ENCODE peak calls at places on chromosomes 5 and 9, in seven cellular contexts. U is trophoblast cell, C is IMR-90, O is mesendoderm, F is neuronal stem cell, W is H9, Y is mesenchymal stem cell. B is an unnamed sample.

GRCh38 chr5:56011835-56012234 is 17.1 kb upstream of the IL6ST start:
- DNase-seq in U (peak; percentile 94), C (peak; percentile 97), O (no peak), F (no peak), W (no peak), Y (peak; percentile 89), B (no peak)

GRCh38 chr9:36980148-36980974 is 53.7 kb downstream of the PAX5 start:
- DNase-seq in U (peak; percentile 23), C (no peak), O (peak; percentile 79), F (no peak), W (peak; percentile 77), Y (no peak), B (peak; percentile 53)

GRCh38 chr5:176776141-176776865 is 34.1 kb upstream of the UNC5A start:
- DNase-seq in U (no peak), C (no peak), O (no peak), F (no peak), W (peak; percentile 6), Y (no peak), B (peak; percentile 39)

GRCh38 chr9:27470291-27470805 is 53.7 kb upstream of the IFNK start:
- DNase-seq in U (no peak), C (no peak), O (no peak), F (no peak), W (no peak), Y (no peak), B (no peak)

GRCh38 chr5:171842006-171842776 is 56.6 kb downstream of the SMIM23 start:
- DNase-seq in U (peak; percentile 91), C (no peak), O (no peak), F (no peak), W (no peak), Y (no peak), B (no peak)

GRCh38 chr9:82920154-82920553 is 142.8 kb downstream of the RASEF start:
- DNase-seq in U (no peak), C (no peak), O (no peak), F (no peak), W (no peak), Y (no peak), B (no peak)

GRCh38 chr9:128703616-128704355 is 1.5 kb downstream of the PKN3 start:
- DNase-seq in U (no peak), C (no peak), O (no peak), F (no peak), W (peak; percentile 28), Y (no peak), B (no peak)

GRCh38 chr5:130985776-130986175 is 179.3 kb downstream of the HINT1 start:
- DNase-seq in U (no peak), C (no peak), O (no peak), F (no peak), W (no peak), Y (no peak), B (no peak)

GRCh38 chr5:66871651-66872050 is 275.5 kb downstream of the MAST4 start:
- DNase-seq in U (peak; percentile 78), C (no peak), O (no peak), F (no peak), W (no peak), Y (no peak), B (no peak)

GRCh38 chr5:157600252-157600651 is 24.7 kb upstream of the ADAM19 start:
- DNase-seq in U (no peak), C (no peak), O (no peak), F (no peak), W (no peak), Y (no peak), B (no peak)

GRCh38 chr5:78569441-78569840 is 79.1 kb downstream of the LHFPL2 start:
- DNase-seq in U (no peak), C (peak; percentile 87), O (no peak), F (peak; percentile 9), W (no peak), Y (peak; percentile 54), B (no peak)

GRCh38 chr5:141870871-141871270 is 7.3 kb downstream of the PCDH1 start:
- DNase-seq in U (no peak), C (no peak), O (no peak), F (no peak), W (no peak), Y (no peak), B (no peak)

GRCh38 chr5:74074111-74074510 is 448.1 kb downstream of the ARHGEF28 start:
- DNase-seq in U (no peak), C (no peak), O (peak; percentile 74), F (no peak), W (no peak), Y (no peak), B (no peak)

GRCh38 chr5:67353500-67353931 is 156.9 kb upstream of the CD180 start:
- DNase-seq in U (no peak), C (no peak), O (no peak), F (no peak), W (no peak), Y (peak; percentile 72), B (no peak)

DNA sequence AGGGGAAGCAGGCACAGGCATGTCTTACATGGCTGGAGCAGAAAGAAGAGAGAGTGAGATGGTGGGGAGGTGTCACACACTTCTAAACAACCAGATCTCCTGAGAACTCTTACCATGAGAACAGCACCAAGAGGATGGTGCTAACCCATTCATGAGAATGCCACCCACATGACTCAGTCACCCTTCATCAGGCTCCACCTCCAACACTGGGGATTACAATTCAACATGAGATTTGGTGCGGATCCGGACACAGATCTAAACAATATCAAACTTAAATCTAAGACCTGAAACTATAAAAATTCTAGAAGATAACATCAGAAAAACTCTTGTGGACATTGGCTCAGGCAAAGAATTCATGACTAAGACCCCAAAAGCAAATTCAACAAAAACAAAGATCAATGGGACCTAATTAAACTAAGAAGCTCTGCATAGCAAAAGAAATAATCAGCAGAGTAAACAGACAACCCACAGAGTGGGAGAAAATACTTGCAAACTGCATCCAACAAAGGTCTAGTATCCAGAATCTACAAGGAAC is 65.4 kb downstream of the SPATA31C2 start:
- DNase-seq in U (no peak), C (no peak), O (no peak), F (no peak), W (no peak), Y (no peak), B (no peak)
- H3K79me1 ChIP-seq in U (peaks cover 8% of the 10 kb centered on the region), C (no peaks in the 10 kb centered on the region), O (no peaks in the 10 kb centered on the region), F (no peaks in the 10 kb centered on the region), W (no peaks in the 10 kb centered on the region), Y (no peaks in the 10 kb centered on the region), B (no peaks in the 10 kb centered on the region)

GRCh38 chr5:93580387-93581100 is 475 bp downstream of the NR2F1-AS1 start:
- DNase-seq in U (no peak), C (peak; percentile 63), O (no peak), F (no peak), W (no peak), Y (peak; percentile 67), B (no peak)
- H3K79me1 ChIP-seq in U (no peaks in the 10 kb centered on the region), C (peaks cover 33% of the 10 kb centered on the region), O (no peaks in the 10 kb centered on the region), F (peaks cover 9% of the 10 kb centered on the region), W (no peaks in the 10 kb centered on the region), Y (peaks cover 6% of the 10 kb centered on the region), B (no peaks in the 10 kb centered on the region)

GRCh38 chr9:108687360-108687981 is 168.3 kb downstream of the ACTL7B start:
- DNase-seq in U (peak; percentile 91), C (peak; percentile 16), O (peak; percentile 38), F (no peak), W (no peak), Y (peak; percentile 71), B (no peak)
- H3K79me1 ChIP-seq in U (no peaks in the 10 kb centered on the region), C (no peaks in the 10 kb centered on the region), O (no peaks in the 10 kb centered on the region), F (no peaks in the 10 kb centered on the region), W (no peaks in the 10 kb centered on the region), Y (no peaks in the 10 kb centered on the region), B (no peaks in the 10 kb centered on the region)

DNA sequence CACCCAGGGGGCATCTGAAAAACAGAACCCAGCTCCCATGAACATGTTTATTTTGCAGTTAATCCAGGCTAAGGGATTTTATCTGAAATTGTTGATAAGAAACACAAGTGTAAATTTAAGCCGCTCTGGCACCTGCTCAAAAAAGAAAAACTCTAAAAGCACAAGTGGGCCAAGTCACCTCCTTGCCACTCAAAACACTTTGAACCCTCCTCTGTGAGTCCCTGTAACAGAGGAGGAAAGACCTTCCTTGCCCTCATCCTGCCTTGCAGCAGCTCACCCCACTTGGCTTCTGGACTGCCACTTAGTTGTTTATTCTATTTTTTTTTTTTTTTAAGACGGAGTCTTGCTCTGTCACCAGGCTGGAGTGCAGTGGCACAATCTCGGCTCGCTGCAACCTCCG is 39.5 kb downstream of the FAM78A start:
- DNase-seq in U (no peak), C (no peak), O (no peak), F (no peak), W (no peak), Y (no peak), B (no peak)
- H3K79me1 ChIP-seq in U (no peaks in the 10 kb centered on the region), C (no peaks in the 10 kb centered on the region), O (no peaks in the 10 kb centered on the region), F (no peaks in the 10 kb centered on the region), W (no peaks in the 10 kb centered on the region), Y (no peaks in the 10 kb centered on the region), B (no peaks in the 10 kb centered on the region)

GRCh38 chr5:1346627-1347440 is 1.9 kb upstream of the CLPTM1L start:
- DNase-seq in U (no peak), C (no peak), O (no peak), F (no peak), W (no peak), Y (no peak), B (no peak)

GRCh38 chr5:1343931-1344901 is 683 bp downstream of the CLPTM1L start:
- DNase-seq in U (no peak), C (peak; percentile 12), O (peak; percentile 27), F (no peak), W (no peak), Y (peak; percentile 45), B (no peak)

GRCh38 chr5:1344975-1345838 is at the start of gene CLPTM1L:
- DNase-seq in U (peak; percentile 86), C (peak; percentile 81), O (peak; percentile 87), F (peak; percentile 88), W (peak; percentile 80), Y (peak; percentile 84), B (peak; percentile 91)

GRCh38 chr5:1347571-1347970 is 2.7 kb upstream of the CLPTM1L start:
- DNase-seq in U (no peak), C (no peak), O (no peak), F (no peak), W (no peak), Y (no peak), B (no peak)

GRCh38 chr5:1345876-1346626 is 1.2 kb upstream of the CLPTM1L start:
- DNase-seq in U (no peak), C (no peak), O (no peak), F (no peak), W (no peak), Y (no peak), B (no peak)
- H3K79me1 ChIP-seq in U (peaks cover 5% of the 10 kb centered on the region), C (peaks cover 29% of the 10 kb centered on the region), O (peaks cover 10% of the 10 kb centered on the region), F (peaks cover 15% of the 10 kb centered on the region), W (peaks cover 5% of the 10 kb centered on the region), Y (peaks cover 36% of the 10 kb centered on the region), B (no peaks in the 10 kb centered on the region)

GRCh38 chr5:126414874-126415502 is 8.2 kb upstream of the GRAMD2B start:
- DNase-seq in U (no peak), C (peak; percentile 77), O (no peak), F (no peak), W (no peak), Y (peak; percentile 81), B (no peak)
- H3K79me1 ChIP-seq in U (no peaks in the 10 kb centered on the region), C (no peaks in the 10 kb centered on the region), O (no peaks in the 10 kb centered on the region), F (no peaks in the 10 kb centered on the region), W (no peaks in the 10 kb centered on the region), Y (peaks cover 13% of the 10 kb centered on the region), B (no peaks in the 10 kb centered on the region)

GRCh38 chr5:89320441-89320840 is 437.5 kb upstream of the MEF2C start:
- DNase-seq in U (no peak), C (no peak), O (no peak), F (no peak), W (no peak), Y (no peak), B (no peak)
- H3K79me1 ChIP-seq in U (no peaks in the 10 kb centered on the region), C (no peaks in the 10 kb centered on the region), O (no peaks in the 10 kb centered on the region), F (no peaks in the 10 kb centered on the region), W (no peaks in the 10 kb centered on the region), Y (no peaks in the 10 kb centered on the region), B (no peaks in the 10 kb centered on the region)

B was measured in H1.